ENCODE peak calls at places on chromosomes 4 and X, in ten cellular contexts. C is COR-L47; N is endothelial cell; R is fibroblast of lung; E is sigmoid colon; U is activated CD4-positive, CD25-positive, alpha-beta regulatory T cell; Q is NCI-H510A treated with DMSO at 0.1 percent for 48 hours; A is activated T-cell treated with anti-CD3 and anti-CD28 coated beads, Interleukin-2, amount 50 U/mL, for 72 hours; K is NT2/D1; G is AML-193. J is an unnamed sample.
A peak's percentile ranks its signal among the peaks of the same experiment; 100 is the strongest.

GRCh38 chrX:129992181-129992580 is 9.7 kb downstream of the BCORL1 start:
- DNase-seq in C (no peak), N (no peak), R (no peak), E (no peak), U (no peak), Q (no peak), A (no peak), K (no peak), G (no peak), J (no peak)

GRCh38 chr4:30952526-30953219 is 232.5 kb downstream of the PCDH7 start:
- DNase-seq in C (no peak), N (no peak), R (peak; percentile 38), E (no peak), U (no peak), Q (no peak), A (no peak), K (no peak), G (no peak), J (peak; percentile 42)

GRCh38 chr4:185115827-185116232 is 27.2 kb upstream of the SLC25A4 start:
- DNase-seq in C (no peak), N (no peak), R (peak; percentile 85), E (no peak), U (no peak), Q (peak; percentile 56), A (no peak), K (no peak), G (no peak), J (peak; percentile 76)

GRCh38 chrX:68936608-68937007 is 107.8 kb downstream of the EFNB1 start:
- DNase-seq in C (no peak), N (no peak), R (peak; percentile 94), E (peak; percentile 46), U (no peak), Q (no peak), A (no peak), K (no peak), G (no peak), J (no peak)

GRCh38 chr4:21768349-21769310 is 179.9 kb downstream of the KCNIP4 start:
- DNase-seq in C (peak; percentile 38), N (peak; percentile 28), R (peak; percentile 50), E (no peak), U (no peak), Q (peak; percentile 37), A (peak; percentile 2), K (peak; percentile 43), G (peak; percentile 29), J (peak; percentile 42)

GRCh38 chr4:82500830-82501229 is 61.0 kb downstream of the TMEM150C start:
- DNase-seq in C (peak; percentile 24), N (no peak), R (no peak), E (no peak), U (no peak), Q (peak; percentile 99), A (no peak), K (peak; percentile 16), G (no peak), J (peak; percentile 96)

GRCh38 chrX:132614297-132614696 is 125.5 kb upstream of the MBNL3 start:
- DNase-seq in C (peak; percentile 5), N (no peak), R (no peak), E (no peak), U (no peak), Q (peak; percentile 16), A (no peak), K (no peak), G (no peak), J (peak; percentile 0)

GRCh38 chr4:86603486-86603885 is 9.4 kb downstream of the PTPN13 start:
- DNase-seq in C (no peak), N (no peak), R (no peak), E (no peak), U (no peak), Q (no peak), A (no peak), K (no peak), G (no peak), J (no peak)

GRCh38 chrX:48468247-48468671 is 1.8 kb downstream of the SLC38A5 start:
- DNase-seq in C (no peak), N (no peak), R (no peak), E (peak; percentile 66), U (no peak), Q (no peak), A (peak; percentile 41), K (no peak), G (no peak), J (peak; percentile 60)

GRCh38 chrX:67543818-67544217 is at the start of gene AR:
- DNase-seq in C (no peak), N (peak; percentile 58), R (peak; percentile 74), E (peak; percentile 83), U (no peak), Q (no peak), A (no peak), K (peak; percentile 56), G (no peak), J (no peak)

GRCh38 chr4:19301527-19301926 is 950.2 kb upstream of the SLIT2 start:
- DNase-seq in C (no peak), N (no peak), R (peak; percentile 55), E (no peak), U (no peak), Q (no peak), A (no peak), K (no peak), G (no peak), J (no peak)

GRCh38 chr4:111649308-111649707 is 495.9 kb upstream of the FAM241A start:
- DNase-seq in C (no peak), N (no peak), R (no peak), E (no peak), U (no peak), Q (no peak), A (no peak), K (no peak), G (no peak), J (no peak)

J was measured in NCI-H69.